ENCODE peak calls at places on chromosomes 6 and 20, in ten cellular contexts. A, F, T, D, Z, X, B, U, P and I are unnamed samples.

GRCh38 chr6:143595256-143596036 is 82.3 kb upstream of the PHACTR2 start:
- DNase-seq in U (no peak), B (no peak), X (no peak), P (no peak), A (no peak), Z (no peak), F (no peak), T (no peak), D (no peak), I (no peak)

GRCh38 chr20:37276494-37277252 is 12.8 kb upstream of the MANBAL start:
- DNase-seq in U (no peak), P (peak), B (peak), D (peak), X (peak), T (peak), A (peak), F (peak), Z (no peak), I (no peak)

GRCh38 chr6:121235386-121235785 is 98.9 kb downstream of the TBC1D32 start:
- DNase-seq in X (no peak), F (no peak), B (no peak), A (no peak), Z (no peak), P (no peak), U (no peak), D (no peak), T (no peak), I (no peak)

GRCh38 chr6:140341272-140341671 is 966.8 kb upstream of the CITED2 start:
- DNase-seq in Z (no peak), X (no peak), F (no peak), P (no peak), D (no peak), T (no peak), A (no peak), U (no peak), B (no peak), I (no peak)

GRCh38 chr6:52551483-52552277 is 25.2 kb downstream of the TRAM2 start:
- DNase-seq in U (no peak), P (peak), A (no peak), Z (peak), B (no peak), X (peak), F (peak), T (peak), D (peak), I (no peak)

GRCh38 chr6:1736346-1737105 is 126.8 kb downstream of the FOXC1 start:
- DNase-seq in Z (no peak), X (no peak), T (no peak), U (no peak), F (no peak), P (no peak), D (no peak), B (no peak), A (no peak), I (no peak)

GRCh38 chr20:57395111-57395959 is 4.1 kb downstream of the RBM38 start:
- DNase-seq in X (peak), A (no peak), U (peak), F (peak), T (peak), P (no peak), B (no peak), D (peak), Z (peak), I (no peak)

GRCh38 chr20:41456341-41456740 is 89.7 kb upstream of the EMILIN3 start:
- DNase-seq in Z (no peak), T (peak), U (no peak), F (no peak), P (no peak), D (no peak), A (peak), B (no peak), X (no peak), I (no peak)

GRCh38 chr6:15518878-15519277 is 143.9 kb downstream of the DTNBP1 start:
- DNase-seq in B (no peak), D (no peak), T (no peak), U (no peak), F (no peak), P (no peak), Z (no peak), X (no peak), A (no peak), I (no peak)

GRCh38 chr20:235891-236290 is 8.8 kb downstream of the DEFB129 start:
- DNase-seq in Z (no peak), X (peak), P (peak), B (no peak), D (peak), T (peak), A (no peak), U (no peak), F (no peak), I (no peak)

GRCh38 chr20:18048191-18048590 is 9.5 kb downstream of the OVOL2 start:
- DNase-seq in X (no peak), F (no peak), Z (no peak), T (no peak), A (no peak), D (no peak), U (no peak), B (no peak), P (no peak), I (no peak)

GRCh38 chr6:152750694-152751093 is at the start of gene VIP:
- DNase-seq in D (peak), A (peak), Z (no peak), U (peak), T (peak), F (no peak), P (peak), X (peak), B (no peak), I (no peak)

GRCh38 chr6:16109659-16110300 is 19.1 kb upstream of the MYLIP start:
- DNase-seq in B (no peak), U (no peak), X (no peak), T (no peak), Z (no peak), A (no peak), F (no peak), D (peak), P (no peak), I (no peak)

GRCh38 chr6:38512211-38512610 is 127.5 kb downstream of the BTBD9 start:
- DNase-seq in T (peak), F (no peak), Z (no peak), D (no peak), P (no peak), A (no peak), X (peak), U (no peak), B (no peak), I (no peak)

GRCh38 chr6:86331265-86331840 is 606.0 kb upstream of the HTR1E start:
- DNase-seq in D (no peak), X (no peak), B (no peak), P (no peak), A (no peak), Z (no peak), U (no peak), T (no peak), F (no peak), I (no peak)

GRCh38 chr20:10970109-10970508 is 296.3 kb upstream of the JAG1 start:
- DNase-seq in P (no peak), U (no peak), T (peak), B (no peak), A (no peak), F (no peak), X (peak), Z (no peak), D (peak), I (no peak)

GRCh38 chr6:87789198-87789899 is 87.3 kb upstream of the AKIRIN2 start:
- DNase-seq in T (peak), Z (no peak), D (peak), B (no peak), A (peak), F (no peak), P (peak), X (peak), U (no peak), I (no peak)

GRCh38 chr6:165096868-165097267 is 212.5 kb downstream of the C6orf118 start:
- DNase-seq in D (no peak), A (no peak), B (no peak), F (no peak), P (no peak), X (peak), Z (no peak), U (no peak), T (peak), I (no peak)

GRCh38 chr6:165096209-165096608 is 213.2 kb downstream of the C6orf118 start:
- DNase-seq in B (no peak), U (no peak), T (no peak), D (no peak), F (no peak), P (no peak), Z (no peak), X (no peak), A (no peak), I (no peak)

GRCh38 chr6:165092881-165093595 is 216.4 kb downstream of the C6orf118 start:
- DNase-seq in F (no peak), D (no peak), U (no peak), P (no peak), X (no peak), T (no peak), B (no peak), A (no peak), Z (no peak), I (no peak)

DNA sequence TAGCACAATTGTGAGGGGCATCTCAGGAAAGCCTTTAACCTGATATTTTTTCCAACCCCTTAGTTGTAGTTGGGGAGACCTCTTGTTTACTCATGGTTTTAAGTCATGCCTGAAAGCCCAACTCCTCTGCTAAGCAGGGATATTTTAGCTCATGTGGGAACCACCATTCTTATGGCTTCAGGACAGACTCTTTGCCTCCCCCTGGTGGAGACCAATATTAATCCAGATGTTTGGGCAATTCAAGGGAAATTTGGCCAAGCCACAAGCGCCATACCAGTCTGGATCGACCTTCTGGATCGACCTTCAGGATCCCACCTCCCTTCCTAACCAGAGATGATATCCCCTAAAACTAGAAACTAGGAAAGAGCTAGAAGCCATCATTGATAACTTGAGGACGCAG is 211.2 kb downstream of the C6orf118 start:
- DNase-seq in P (no peak), T (no peak), X (no peak), Z (no peak), B (no peak), F (no peak), D (peak), U (no peak), A (no peak), I (no peak)
- TF ChIP-seq CTCF in P (no peak), T (no peak), X (peak), Z (no peak), B (no peak), F (no peak), D (peak), U (peak), A (peak), I (no peak)

DNA sequence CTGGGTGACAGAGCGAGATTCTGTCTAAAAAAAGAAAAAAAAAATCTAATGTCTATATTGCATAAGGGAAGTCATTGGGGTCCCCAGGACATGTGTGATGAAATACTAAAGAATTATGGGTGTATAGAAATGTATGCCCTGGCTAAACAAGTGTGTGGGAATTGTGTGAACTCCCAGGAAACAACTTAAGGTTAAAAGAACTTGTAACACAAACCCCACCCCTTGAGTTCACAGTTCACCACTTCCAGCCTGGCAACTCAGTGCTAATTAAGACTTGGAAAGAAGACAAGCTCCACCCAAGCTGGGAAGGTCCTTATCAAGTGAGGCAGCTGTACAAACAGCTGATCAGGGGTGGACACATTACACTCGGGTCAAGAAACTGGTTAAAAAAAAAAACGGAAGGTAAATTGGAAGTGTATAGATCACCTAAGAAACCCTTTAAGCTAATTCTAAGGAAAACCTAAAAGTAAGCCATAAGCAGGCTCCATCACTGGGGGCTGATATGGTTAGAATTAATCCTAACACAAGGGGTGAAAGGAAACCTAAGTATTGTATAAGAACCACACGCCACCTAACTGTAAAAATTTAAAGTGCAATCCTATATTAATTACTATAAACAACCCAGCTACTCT is 25.2 kb downstream of the HLA-A start:
- DNase-seq in U (no peak), B (no peak), D (peak), A (no peak), F (no peak), X (peak), P (peak), T (peak), Z (no peak), I (no peak)
- TF ChIP-seq CTCF in U (no peak), B (no peak), D (peak), A (no peak), F (no peak), X (peak), P (no peak), T (peak), Z (no peak), I (no peak)

GRCh38 chr20:19789009-19789408 is 31.0 kb downstream of the RIN2 start:
- DNase-seq in D (no peak), B (no peak), X (no peak), T (no peak), Z (no peak), P (no peak), A (no peak), U (no peak), F (no peak), I (no peak)
- TF ChIP-seq CTCF in D (no peak), B (no peak), X (no peak), T (no peak), Z (no peak), P (no peak), A (no peak), U (no peak), F (no peak), I (no peak)

GRCh38 chr20:35950093-35950492 is 4.2 kb downstream of the SCAND1 start:
- DNase-seq in X (no peak), A (no peak), Z (no peak), B (no peak), T (no peak), U (no peak), D (no peak), P (no peak), F (no peak), I (no peak)

GRCh38 chr20:35947907-35948306 is 6.4 kb downstream of the SCAND1 start:
- DNase-seq in X (no peak), T (no peak), F (no peak), U (no peak), A (no peak), D (no peak), P (no peak), Z (no peak), B (no peak), I (no peak)

GRCh38 chr20:35944189-35944588 is 10.1 kb downstream of the SCAND1 start:
- DNase-seq in P (no peak), B (no peak), F (no peak), U (no peak), X (no peak), Z (no peak), D (no peak), A (no peak), T (no peak), I (no peak)

GRCh38 chr20:35942243-35942642 is 12.1 kb downstream of the SCAND1 start:
- DNase-seq in A (no peak), D (no peak), B (no peak), F (no peak), T (no peak), X (no peak), U (no peak), Z (no peak), P (no peak), I (no peak)

DNA sequence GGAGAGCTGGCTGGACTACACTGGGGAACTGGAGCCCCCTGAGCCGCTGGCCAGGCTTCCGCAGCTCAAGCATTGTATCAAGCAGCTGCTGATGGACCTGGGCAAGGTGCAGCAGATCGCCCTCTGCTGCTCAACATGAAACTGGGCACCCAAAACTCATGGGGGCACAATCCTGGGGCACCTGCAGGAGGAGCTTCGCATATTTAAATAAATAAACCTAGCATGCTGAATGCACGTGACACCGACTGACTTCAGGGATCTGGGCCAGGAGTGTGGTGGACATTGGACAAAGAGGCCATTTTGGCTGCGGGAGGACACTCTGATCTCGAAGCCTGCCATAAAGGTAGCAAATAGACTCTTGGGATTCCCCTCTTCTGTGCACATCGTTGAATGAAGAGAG is 6.8 kb downstream of the SCAND1 start:
- DNase-seq in F (no peak), X (peak), P (peak), B (no peak), Z (no peak), D (peak), T (peak), A (no peak), U (peak), I (no peak)
- TF ChIP-seq CTCF in F (no peak), X (peak), P (peak), B (peak), Z (peak), D (peak), T (peak), A (peak), U (peak), I (no peak)

GRCh38 chr6:34508425-34508824 is 42.5 kb downstream of the PACSIN1 start:
- DNase-seq in X (no peak), Z (no peak), F (no peak), B (no peak), A (no peak), D (no peak), T (no peak), U (no peak), P (no peak), I (no peak)
- TF ChIP-seq CTCF in X (no peak), Z (no peak), F (no peak), B (no peak), A (no peak), D (peak), T (peak), U (peak), P (no peak), I (no peak)

DNA sequence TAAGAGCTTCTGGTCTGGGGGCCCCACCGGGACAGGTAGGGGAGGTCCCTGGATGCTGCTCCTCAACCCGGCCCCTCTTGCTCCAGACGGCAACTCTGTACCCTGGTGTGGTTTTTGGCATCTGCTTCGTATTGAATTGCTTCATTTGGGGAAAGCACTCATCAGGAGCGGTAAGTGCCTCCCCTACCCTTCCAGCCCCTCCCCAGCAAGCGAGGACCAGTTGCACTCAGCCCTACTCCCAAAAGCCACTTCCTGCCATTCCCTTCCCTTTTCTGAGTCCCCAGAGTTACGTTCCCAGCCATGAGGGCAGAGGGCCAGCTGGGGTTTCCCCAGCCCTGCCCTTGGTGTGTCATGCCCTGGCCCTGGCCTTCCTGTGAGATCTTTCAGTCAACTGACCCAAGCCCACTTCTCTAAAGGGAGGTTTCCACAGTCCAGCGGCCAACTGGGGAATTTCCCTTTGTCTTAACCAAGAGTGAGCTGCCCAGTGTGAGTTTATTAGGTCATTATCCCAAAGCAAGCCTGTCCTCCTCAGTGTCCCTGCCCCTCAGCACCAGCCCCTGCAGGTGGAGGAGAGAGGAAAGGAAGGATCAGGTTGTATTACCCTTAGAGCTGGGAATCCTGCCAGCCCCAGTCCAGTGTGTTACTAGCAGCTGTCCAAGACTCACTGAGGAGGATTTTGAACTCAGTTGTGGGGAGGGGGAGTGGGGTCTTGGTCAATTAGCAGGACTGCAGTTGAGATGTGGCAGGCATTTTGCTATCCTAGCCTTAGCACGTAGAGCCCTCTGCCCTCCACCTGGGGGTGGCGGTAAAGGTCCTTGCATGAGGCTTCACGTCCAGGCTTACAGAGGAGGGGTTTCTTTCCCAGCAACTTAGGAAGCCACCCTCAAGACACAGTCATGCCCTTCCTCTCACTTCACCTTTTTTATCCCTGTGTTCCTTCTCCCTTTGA is 45.8 kb downstream of the TM9SF4 start:
- DNase-seq in X (peak), F (peak), D (peak), P (peak), T (peak), U (peak), B (peak), Z (peak), A (peak), I (no peak)
- TF ChIP-seq CTCF in X (peak), F (no peak), D (peak), P (peak), T (no peak), U (no peak), B (peak), Z (peak), A (peak), I (no peak)

GRCh38 chr6:153814136-153814535 is 224.9 kb upstream of the OPRM1 start:
- DNase-seq in T (no peak), F (no peak), B (no peak), U (no peak), A (no peak), X (no peak), D (no peak), P (no peak), Z (no peak), I (no peak)
- TF ChIP-seq CTCF in T (no peak), F (no peak), B (no peak), U (peak), A (no peak), X (no peak), D (no peak), P (no peak), Z (no peak), I (no peak)